ENCODE peak calls at places on chromosomes 12 and 14, in six cellular contexts. T, H, Q, P, N and A are unnamed samples.

GRCh38 chr12:117485984-117486839 is 124.8 kb upstream of the NOS1 start:
- DNase-seq in Q (no peak), N (no peak), T (no peak), H (no peak), P (no peak), A (no peak)

GRCh38 chr12:51270847-51271518 is 768 bp upstream of the SMAGP start:
- DNase-seq in T (peak), H (no peak), Q (no peak), N (no peak), P (no peak), A (no peak)

GRCh38 chr12:116247377-116247776 is 30.1 kb downstream of the MED13L start:
- DNase-seq in P (no peak), N (no peak), T (no peak), Q (no peak), H (no peak), A (no peak)

GRCh38 chr14:104149617-104150141 is 11.3 kb downstream of the KIF26A start:
- DNase-seq in T (no peak), H (no peak), N (no peak), Q (peak), P (no peak), A (no peak)

GRCh38 chr12:112584266-112584722 is 165.5 kb downstream of the PTPN11 start:
- DNase-seq in P (no peak), N (no peak), T (no peak), H (peak), Q (no peak), A (peak)

GRCh38 chr12:124458220-124458991 is 109.0 kb downstream of the NCOR2 start:
- DNase-seq in Q (no peak), N (no peak), T (no peak), P (peak), H (no peak), A (no peak)

GRCh38 chr12:32907898-32908476 is 11.4 kb upstream of the PKP2 start:
- DNase-seq in N (no peak), T (no peak), H (no peak), P (no peak), Q (no peak), A (no peak)

GRCh38 chr12:7032990-7033389 is 14.7 kb upstream of the LPCAT3 start:
- DNase-seq in P (no peak), H (no peak), T (no peak), Q (no peak), N (no peak), A (no peak)

GRCh38 chr12:39935275-39935674 is 170.6 kb downstream of the SLC2A13 start:
- DNase-seq in P (no peak), H (no peak), N (no peak), Q (no peak), T (no peak), A (no peak)

GRCh38 chr14:61026523-61026922 is 45.5 kb downstream of the SLC38A6 start:
- DNase-seq in H (no peak), Q (no peak), N (no peak), T (no peak), P (no peak), A (no peak)

GRCh38 chr14:64758711-64759554 is 54.7 kb downstream of the PLEKHG3 start:
- DNase-seq in T (peak), N (no peak), H (no peak), P (no peak), Q (no peak), A (peak)

GRCh38 chr12:2785017-2785416 is 9.8 kb upstream of the FKBP4 start:
- DNase-seq in N (no peak), P (no peak), H (peak), T (no peak), Q (no peak), A (peak)

GRCh38 chr14:48970995-48971394 is 615.2 kb downstream of the RPS29 start:
- DNase-seq in H (no peak), T (no peak), N (no peak), Q (no peak), P (no peak), A (no peak)

GRCh38 chr12:23751641-23752040 is 197.8 kb downstream of the SOX5 start:
- DNase-seq in Q (no peak), P (no peak), H (no peak), N (no peak), T (no peak), A (no peak)